ENCODE peak calls at places on chromosome 1, in four cellular contexts. B is CD8-positive, alpha-beta memory T cell; W is BJ; O is astrocyte of the spinal cord. Z is an unnamed sample.

GRCh38 chr1:20981903-20982695 is 194.6 kb downstream of the EIF4G3 start:
- DNase-seq in B (no peak), W (no peak), O (peak; percentile 46), Z (no peak)

GRCh38 chr1:44059956-44060355 is 28.7 kb upstream of the SLC6A9 start:
- DNase-seq in O (peak; percentile 12), W (no peak), B (no peak), Z (no peak)

GRCh38 chr1:204051718-204052117 is 21.2 kb upstream of the SOX13 start:
- DNase-seq in O (no peak), B (no peak), W (no peak), Z (no peak)

GRCh38 chr1:37255111-37255795 is 219.1 kb upstream of the ZC3H12A start:
- DNase-seq in W (no peak), O (no peak), B (no peak), Z (no peak)

GRCh38 chr1:245809361-245809760 is 654.6 kb downstream of the KIF26B start:
- DNase-seq in O (no peak), W (no peak), B (no peak), Z (no peak)

GRCh38 chr1:177592624-177593023 is 377.2 kb downstream of the SEC16B start:
- DNase-seq in W (no peak), O (no peak), B (no peak), Z (no peak)

GRCh38 chr1:222266223-222267215 is 281.4 kb downstream of the HHIPL2 start:
- DNase-seq in W (no peak), B (no peak), O (peak; percentile 13), Z (no peak)

GRCh38 chr1:33007190-33008050 is 29.3 kb downstream of the AK2 start:
- DNase-seq in B (no peak), W (peak; percentile 43), O (peak; percentile 90), Z (no peak)

GRCh38 chr1:224052767-224053166 is 61.1 kb upstream of the FBXO28 start:
- DNase-seq in B (no peak), O (peak; percentile 52), W (no peak), Z (no peak)

GRCh38 chr1:187185389-187185788 is 356.6 kb downstream of the PLA2G4A start:
- DNase-seq in W (no peak), B (no peak), O (no peak), Z (no peak)

GRCh38 chr1:96703186-96703585 is 18.4 kb upstream of the PTBP2 start:
- DNase-seq in W (no peak), O (peak; percentile 50), B (no peak), Z (no peak)

GRCh38 chr1:198837276-198838021 is 198.6 kb downstream of the PTPRC start:
- DNase-seq in O (no peak), B (no peak), W (no peak), Z (no peak)

GRCh38 chr1:164805399-164805798 is 246.4 kb downstream of the PBX1 start:
- DNase-seq in O (peak; percentile 52), W (no peak), B (no peak), Z (no peak)

GRCh38 chr1:77553568-77554291 is 128.7 kb downstream of the ZZZ3 start:
- DNase-seq in O (no peak), B (no peak), W (no peak), Z (no peak)

GRCh38 chr1:201459052-201459451 is 9.9 kb downstream of the PHLDA3 start:
- DNase-seq in W (no peak), O (no peak), B (no peak), Z (no peak)

GRCh38 chr1:208203848-208204609 is 40.2 kb downstream of the PLXNA2 start:
- DNase-seq in O (peak; percentile 74), B (no peak), W (no peak), Z (no peak)

GRCh38 chr1:151196292-151196800 is 2.0 kb upstream of the PIP5K1A start:
- DNase-seq in W (peak; percentile 62), O (peak; percentile 89), B (peak; percentile 33), Z (peak; percentile 68)

GRCh38 chr1:183841950-183842816 is 37.3 kb downstream of the RGL1 start:
- DNase-seq in B (no peak), O (peak; percentile 94), W (peak; percentile 93), Z (no peak)

GRCh38 chr1:201648066-201648910 is 109.4 kb downstream of the NAV1 start:
- DNase-seq in O (peak; percentile 75), B (no peak), W (no peak), Z (peak; percentile 85)

GRCh38 chr1:153597206-153597605 is 15.7 kb downstream of the S100A16 start:
- DNase-seq in O (peak; percentile 32), B (no peak), W (no peak), Z (no peak)

GRCh38 chr1:226332947-226333346 is 24.0 kb upstream of the LIN9 start:
- DNase-seq in W (no peak), B (no peak), O (no peak), Z (no peak)
- H3K4me3 ChIP-seq in W (no peak overlapping the region), B (no peak overlapping the region), O (no peak overlapping the region), Z (no peak overlapping the region)

DNA sequence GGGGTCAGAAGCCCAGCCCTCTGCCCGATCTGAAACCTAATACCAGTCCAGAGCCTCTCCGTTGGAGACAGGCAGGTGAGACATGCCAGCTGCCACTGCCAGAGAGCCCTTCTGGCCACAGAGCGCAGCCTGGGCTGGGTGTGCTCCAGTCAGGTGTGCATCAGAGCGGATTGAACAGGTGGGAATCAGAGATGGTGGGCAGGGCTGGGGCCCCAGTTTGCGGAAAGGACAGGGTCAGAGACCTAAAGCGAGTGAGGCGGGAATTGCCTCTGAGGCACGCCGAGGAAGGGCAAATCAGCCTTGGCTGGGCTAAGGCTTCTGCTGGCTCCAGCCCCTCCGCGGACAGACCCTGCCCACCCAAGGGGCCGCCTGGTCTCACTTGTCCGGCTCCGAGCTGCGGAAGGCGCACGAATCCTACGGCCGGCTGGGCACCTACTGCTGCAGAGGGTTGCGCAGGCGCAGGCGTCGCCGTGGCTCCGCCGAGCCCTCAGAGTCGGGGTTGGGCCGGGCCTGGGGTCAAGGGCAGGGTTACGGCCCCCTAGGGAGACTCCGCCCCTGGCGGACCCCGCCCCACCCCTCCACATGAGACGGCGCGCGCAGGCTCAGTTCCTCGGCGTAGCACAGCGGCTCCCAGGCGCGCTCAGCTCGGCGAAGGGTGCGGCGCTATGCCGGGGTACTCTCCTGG is 10.3 kb downstream of the CPLANE2 start:
- DNase-seq in O (no peak), B (no peak), W (no peak), Z (no peak)
- H3K4me3 ChIP-seq in O (peak overlapping the region; percentile 10), B (no peak overlapping the region), W (peak overlapping the region; percentile 24), Z (no peak overlapping the region)

DNA sequence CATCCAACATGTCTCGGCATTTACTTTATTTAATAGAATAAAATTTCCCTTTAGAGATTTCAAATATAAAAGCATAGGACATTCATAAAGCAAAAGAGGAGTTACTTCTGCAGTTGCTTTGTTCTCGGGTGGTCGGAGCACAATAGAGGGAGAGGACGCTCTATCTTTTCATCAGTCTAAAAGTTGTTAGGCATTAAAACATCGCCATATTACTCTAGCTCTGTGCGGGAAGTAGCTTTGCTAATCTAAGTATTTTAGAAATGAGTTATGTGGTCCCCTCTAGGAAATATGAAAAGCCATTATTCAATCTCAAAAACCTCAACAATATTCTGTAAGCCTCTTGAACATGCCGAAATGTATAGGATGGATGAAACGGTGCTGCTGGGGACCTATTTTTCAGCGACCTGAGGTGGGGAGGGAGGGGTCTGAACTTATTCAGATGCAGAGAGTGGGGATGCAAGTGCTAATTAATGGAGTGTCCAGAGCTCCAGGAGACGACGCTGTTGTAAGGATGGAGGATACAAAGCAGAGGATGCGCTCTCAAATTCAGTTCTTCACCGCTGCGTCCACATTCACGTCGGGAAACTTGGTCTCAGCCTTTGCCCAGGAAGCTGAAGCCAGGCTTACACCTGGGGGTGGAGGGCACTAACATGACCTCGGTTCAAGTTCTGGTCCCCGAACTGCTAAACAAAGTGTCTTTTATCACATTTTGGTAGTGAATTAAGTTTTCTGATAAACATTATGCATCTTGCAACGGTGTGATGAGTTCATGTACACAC is 6.3 kb downstream of the CDKN2C start:
- DNase-seq in W (no peak), B (no peak), O (no peak), Z (no peak)
- H3K4me3 ChIP-seq in W (peak overlapping the region; percentile 90), B (peak overlapping the region; percentile 82), O (peak overlapping the region; percentile 71), Z (peak overlapping the region; percentile 98)

GRCh38 chr1:40710581-40711315 is 19.2 kb downstream of the NFYC start:
- DNase-seq in W (no peak), O (peak; percentile 11), B (no peak), Z (no peak)
- H3K4me3 ChIP-seq in W (peak overlapping the region; percentile 17), O (peak overlapping the region; percentile 76), B (peak overlapping the region; percentile 9), Z (no peak overlapping the region)

GRCh38 chr1:163071381-163072255 is 2.5 kb downstream of the RGS4 start:
- DNase-seq in W (peak; percentile 31), O (peak; percentile 91), B (peak; percentile 3), Z (peak; percentile 75)

GRCh38 chr1:163068716-163069115 is 445 bp upstream of the RGS4 start:
- DNase-seq in W (no peak), B (no peak), O (no peak), Z (no peak)

GRCh38 chr1:163072658-163073057 is 3.5 kb downstream of the RGS4 start:
- DNase-seq in W (no peak), O (peak; percentile 50), B (no peak), Z (no peak)

GRCh38 chr1:163069142-163069541 is at the start of gene RGS4:
- DNase-seq in W (peak; percentile 75), O (peak; percentile 98), B (no peak), Z (peak; percentile 79)

GRCh38 chr1:163069655-163070277 is 605 bp downstream of the RGS4 start:
- DNase-seq in B (no peak), W (no peak), O (no peak), Z (no peak)
- H3K4me3 ChIP-seq in B (no peak overlapping the region), W (peak overlapping the region; percentile 35), O (peak overlapping the region; percentile 87), Z (peak overlapping the region; percentile 86)

DNA sequence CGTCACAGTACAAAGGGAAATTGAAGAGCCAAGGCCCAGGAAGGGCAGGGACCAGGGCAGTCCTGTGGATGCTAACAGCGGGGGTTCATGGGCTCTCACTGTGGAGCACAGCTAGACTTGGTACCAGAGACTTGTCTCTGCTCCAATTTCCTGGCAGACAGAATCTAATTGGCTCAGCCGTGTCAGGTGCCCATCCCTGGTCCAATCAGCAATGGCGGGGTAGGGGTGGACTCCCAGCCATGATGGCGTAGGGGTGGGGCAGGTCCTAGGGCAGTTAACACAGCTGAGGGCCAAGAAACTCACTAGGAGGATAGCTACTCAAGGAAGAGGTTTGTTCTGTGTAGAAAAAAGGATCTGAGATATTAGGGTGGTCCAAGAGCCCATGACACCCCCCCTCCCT is 39.9 kb upstream of the TENT5B start:
- DNase-seq in B (no peak), O (no peak), W (no peak), Z (no peak)
- H3K4me3 ChIP-seq in B (no peak overlapping the region), O (no peak overlapping the region), W (no peak overlapping the region), Z (no peak overlapping the region)

Z was measured in aorta.